ENCODE peak calls at places on chromosomes 3 and 15, in ten cellular contexts. J, W, V, R, K, D, O, Z, H and E are unnamed samples.

GRCh38 chr15:78840661-78841060 is 29.4 kb upstream of the ADAMTS7 start:
- DNase-seq in J (no peak), V (peak; percentile 31), D (no peak), O (no peak), R (no peak), Z (no peak), H (no peak), K (peak; percentile 80), W (no peak), E (no peak)

GRCh38 chr3:76942096-76942495 is 97.8 kb upstream of the ROBO2 start:
- DNase-seq in O (no peak), R (no peak), Z (no peak), H (no peak), D (no peak), V (no peak), W (no peak), K (no peak), J (no peak), E (no peak)

GRCh38 chr3:21417991-21418390 is 333.0 kb downstream of the ZNF385D start:
- DNase-seq in D (no peak), J (no peak), Z (no peak), K (no peak), R (no peak), O (no peak), H (no peak), W (no peak), V (no peak), E (no peak)

GRCh38 chr15:100705841-100706240 is 103.5 kb downstream of the ASB7 start:
- DNase-seq in R (no peak), J (no peak), V (no peak), W (no peak), D (no peak), Z (no peak), K (peak; percentile 56), H (no peak), O (no peak), E (no peak)

GRCh38 chr3:100972867-100973266 is 20.4 kb downstream of the ABI3BP start:
- DNase-seq in O (no peak), V (peak; percentile 78), K (no peak), J (no peak), H (no peak), R (no peak), D (no peak), Z (no peak), W (no peak), E (no peak)

GRCh38 chr15:40300771-40301170 is 7.0 kb downstream of the PLCB2 start:
- DNase-seq in W (no peak), K (no peak), H (no peak), D (no peak), O (no peak), Z (no peak), V (no peak), J (no peak), R (no peak), E (no peak)

GRCh38 chr15:34206016-34206415 is 3.9 kb downstream of the KATNBL1 start:
- DNase-seq in K (no peak), O (no peak), Z (peak; percentile 17), H (no peak), D (no peak), V (peak; percentile 66), R (no peak), W (no peak), J (no peak), E (no peak)

GRCh38 chr15:31347067-31347975 is 20.7 kb downstream of the KLF13 start:
- DNase-seq in J (no peak), O (peak; percentile 55), R (no peak), V (no peak), Z (no peak), H (peak; percentile 88), D (no peak), K (no peak), W (no peak), E (peak; percentile 87)

GRCh38 chr15:90142216-90143175 is 40.2 kb upstream of the IDH2 start:
- DNase-seq in J (no peak), Z (no peak), W (no peak), V (no peak), O (no peak), D (no peak), K (no peak), R (no peak), H (peak; percentile 52), E (peak; percentile 49)

GRCh38 chr15:67680645-67681044 is 138.1 kb downstream of the MAP2K5 start:
- DNase-seq in V (peak; percentile 1), R (no peak), W (no peak), J (no peak), D (no peak), O (no peak), K (no peak), H (no peak), Z (peak; percentile 8), E (no peak)

GRCh38 chr3:19232566-19232965 is 84.3 kb downstream of the KCNH8 start:
- DNase-seq in O (no peak), W (no peak), Z (no peak), V (peak; percentile 4), R (no peak), K (no peak), H (no peak), J (no peak), D (no peak), E (no peak)

GRCh38 chr3:60363817-60364216 is 887.4 kb downstream of the FHIT start:
- DNase-seq in H (no peak), Z (peak; percentile 21), K (no peak), J (no peak), V (no peak), R (no peak), W (no peak), D (no peak), O (no peak), E (peak; percentile 37)

DNA sequence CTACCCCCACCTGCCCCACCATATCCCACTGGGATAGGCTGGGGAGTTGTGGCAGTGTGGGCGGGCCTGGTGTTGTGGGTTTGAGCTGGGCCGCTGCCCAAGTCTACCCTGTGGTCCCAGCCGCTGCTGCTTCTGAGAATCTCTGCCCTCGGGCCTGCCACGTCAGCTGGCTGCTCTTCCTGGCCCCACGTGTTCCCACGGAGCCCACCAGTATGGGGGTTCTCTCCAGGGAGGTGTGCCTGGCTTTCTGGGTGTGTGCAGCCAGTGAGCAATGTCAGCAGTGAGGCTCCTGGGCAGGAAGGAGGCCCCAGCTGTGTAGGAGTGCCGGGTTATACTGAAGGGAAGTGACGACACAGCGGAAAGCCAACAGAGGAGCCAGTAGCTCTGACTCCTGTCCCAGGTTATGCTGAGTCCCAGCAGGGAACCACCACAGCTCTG is 10.5 kb downstream of the GNAI2 start:
- DNase-seq in K (no peak), J (peak; percentile 86), V (peak; percentile 99), O (peak; percentile 71), Z (peak; percentile 92), R (no peak), H (peak; percentile 80), W (no peak), D (no peak), E (peak; percentile 84)
- H3K4me3 ChIP-seq in K (peak overlapping the region; percentile 72), J (peak overlapping the region; percentile 6), V (peak overlapping the region; percentile 41), O (peak overlapping the region; percentile 23), Z (no peak overlapping the region), R (peak overlapping the region; percentile 55), H (peak overlapping the region; percentile 59), W (no peak overlapping the region), D (peak overlapping the region; percentile 41), E (peak overlapping the region; percentile 47)

DNA sequence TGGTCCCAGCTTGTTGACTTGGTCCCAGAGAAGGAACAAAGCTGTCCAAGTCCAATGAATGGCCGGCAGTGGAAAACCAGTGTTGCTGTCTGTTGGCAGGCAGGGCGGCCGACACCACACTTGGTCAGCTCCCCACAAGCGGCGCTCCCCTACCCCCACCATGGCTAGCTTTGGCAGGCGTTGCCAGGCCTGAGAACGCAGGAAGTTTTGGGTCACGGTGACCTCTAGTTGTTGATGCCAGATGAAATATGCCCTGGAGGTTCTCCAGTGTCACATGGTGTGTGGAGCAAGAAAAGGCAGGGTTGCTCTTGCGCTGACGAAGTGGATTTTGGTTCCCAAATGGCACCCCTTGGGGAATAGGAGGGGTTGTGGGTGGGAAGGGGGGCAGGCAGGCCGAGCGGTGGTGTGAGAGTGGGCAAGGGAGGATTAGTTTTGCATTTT is 72.7 kb upstream of the TPRG1 start:
- DNase-seq in V (no peak), D (peak; percentile 94), K (peak; percentile 97), R (no peak), J (no peak), W (peak; percentile 85), H (no peak), O (no peak), Z (no peak), E (no peak)
- H3K27ac ChIP-seq in V (no peak overlapping the region), D (peak overlapping the region; percentile 81), K (peak overlapping the region; percentile 94), R (peak overlapping the region; percentile 55), J (no peak overlapping the region), W (peak overlapping the region; percentile 42), H (no peak overlapping the region), O (no peak overlapping the region), Z (no peak overlapping the region), E (no peak overlapping the region)

GRCh38 chr3:156680243-156680930 is 6.0 kb downstream of the TIPARP start:
- DNase-seq in V (no peak), O (no peak), J (no peak), W (no peak), Z (peak; percentile 78), R (no peak), H (no peak), K (no peak), D (no peak), E (no peak)

GRCh38 chr3:156685198-156685597 is 10.8 kb downstream of the TIPARP start:
- DNase-seq in O (no peak), H (no peak), R (no peak), D (no peak), W (no peak), Z (peak; percentile 76), J (no peak), K (no peak), V (peak; percentile 69), E (no peak)

GRCh38 chr3:156681003-156681402 is 6.6 kb downstream of the TIPARP start:
- DNase-seq in J (peak; percentile 99), V (peak; percentile 97), H (no peak), D (no peak), K (no peak), Z (peak; percentile 98), O (no peak), R (peak; percentile 50), W (peak; percentile 66), E (no peak)

GRCh38 chr3:156682491-156682890 is 8.1 kb downstream of the TIPARP start:
- DNase-seq in D (no peak), J (no peak), W (no peak), K (no peak), Z (peak; percentile 48), O (no peak), V (no peak), H (no peak), R (no peak), E (no peak)

DNA sequence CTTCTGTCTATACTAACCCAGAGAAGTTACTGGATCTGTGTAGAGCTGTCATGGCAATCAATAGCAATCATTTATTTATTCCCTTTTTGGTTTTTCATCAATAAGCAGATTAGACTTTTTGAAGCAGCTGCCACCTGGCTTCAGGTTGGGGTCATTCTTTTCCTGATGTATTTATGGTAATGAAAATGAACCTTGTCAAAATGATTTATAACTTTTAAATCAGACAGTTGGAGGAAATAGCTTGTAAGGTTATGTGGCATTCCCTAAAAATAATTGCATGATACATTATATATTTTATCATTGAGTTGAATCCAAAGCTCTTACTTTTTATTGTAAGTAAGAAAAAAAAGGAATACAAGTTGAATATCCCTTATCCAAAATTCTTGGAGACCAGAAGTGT is 8.6 kb downstream of the TIPARP start:
- DNase-seq in R (no peak), K (no peak), D (no peak), V (no peak), O (no peak), J (no peak), H (no peak), Z (no peak), W (no peak), E (no peak)
- H3K4me3 ChIP-seq in R (no peak overlapping the region), K (no peak overlapping the region), D (no peak overlapping the region), V (no peak overlapping the region), O (no peak overlapping the region), J (no peak overlapping the region), H (no peak overlapping the region), Z (no peak overlapping the region), W (no peak overlapping the region), E (no peak overlapping the region)

GRCh38 chr3:132788299-132788698 is 66.1 kb upstream of the NPHP3 start:
- DNase-seq in W (no peak), K (no peak), O (no peak), Z (peak; percentile 48), R (no peak), H (no peak), J (no peak), V (peak; percentile 53), D (no peak), E (no peak)
- H3K27ac ChIP-seq in W (peak overlapping the region; percentile 71), K (peak overlapping the region; percentile 76), O (no peak overlapping the region), Z (no peak overlapping the region), R (no peak overlapping the region), H (no peak overlapping the region), J (no peak overlapping the region), V (no peak overlapping the region), D (no peak overlapping the region), E (no peak overlapping the region)